ENCODE peak calls at places on chromosomes 3 and 15, in four cellular contexts. C, S, L and B are unnamed samples.

GRCh38 chr15:98794211-98794610 is 145.9 kb downstream of the IGF1R start:
- DNase-seq in C (no peak), S (no peak), L (no peak), B (no peak)

GRCh38 chr15:77504310-77504709 is 83.6 kb downstream of the HMG20A start:
- DNase-seq in C (peak), S (no peak), L (peak), B (no peak)

GRCh38 chr15:98071786-98072185 is 111.3 kb downstream of the ARRDC4 start:
- DNase-seq in C (no peak), S (no peak), L (no peak), B (no peak)

GRCh38 chr15:26029146-26029545 is 166.0 kb upstream of the ATP10A start:
- DNase-seq in C (no peak), S (no peak), L (no peak), B (no peak)

GRCh38 chr15:85010472-85011209 is 29.0 kb downstream of the PDE8A start:
- DNase-seq in C (no peak), S (peak), L (no peak), B (no peak)

GRCh38 chr15:101322016-101322695 is 27.1 kb upstream of the SNRPA1 start:
- DNase-seq in C (no peak), S (no peak), L (no peak), B (no peak)

GRCh38 chr15:66931768-66932633 is 133.4 kb upstream of the SMAD3 start:
- DNase-seq in C (peak), S (no peak), L (no peak), B (peak)

GRCh38 chr3:69161587-69162196 is 39.3 kb upstream of the LMOD3 start:
- DNase-seq in C (no peak), S (peak), L (no peak), B (no peak)

GRCh38 chr15:25862469-25863066 is 559 bp downstream of the ATP10A start:
- DNase-seq in C (peak), S (no peak), L (no peak), B (no peak)

GRCh38 chr15:76337047-76337738 is 620 bp downstream of the ISL2 start:
- DNase-seq in C (no peak), S (peak), L (no peak), B (no peak)
- TF ChIP-seq POLR2A in C (no peak), S (no peak), L (no peak), B (no peak)

GRCh38 chr15:61119556-61119955 is 109.5 kb downstream of the RORA start:
- DNase-seq in C (no peak), S (no peak), L (no peak), B (no peak)

GRCh38 chr15:61115679-61116078 is 113.4 kb downstream of the RORA start:
- DNase-seq in C (no peak), S (no peak), L (no peak), B (no peak)

GRCh38 chr15:61115241-61115640 is 113.9 kb downstream of the RORA start:
- DNase-seq in C (no peak), S (no peak), L (no peak), B (no peak)

GRCh38 chr15:61116830-61117229 is 112.3 kb downstream of the RORA start:
- DNase-seq in C (no peak), S (no peak), L (no peak), B (no peak)

GRCh38 chr15:61118885-61119284 is 110.2 kb downstream of the RORA start:
- DNase-seq in C (no peak), S (peak), L (no peak), B (no peak)
- TF ChIP-seq CTCF in C (no peak), S (peak), L (no peak), B (no peak)

GRCh38 chr3:153161714-153162512 is at the start of gene RAP2B:
- DNase-seq in C (peak), S (peak), L (peak), B (peak)
- TF ChIP-seq POLR2A in C (peak), S (peak), L (peak), B (peak)

GRCh38 chr3:153331676-153332075 is 169.7 kb downstream of the RAP2B start:
- DNase-seq in C (no peak), S (no peak), L (no peak), B (no peak)
- TF ChIP-seq CTCF in C (no peak), S (no peak), L (no peak), B (no peak)

GRCh38 chr3:128548426-128549282 is 55.7 kb upstream of the GATA2 start:
- DNase-seq in C (peak), S (no peak), L (no peak), B (peak)
- TF ChIP-seq POLR2A in C (no peak), S (no peak), L (no peak), B (no peak)

GRCh38 chr3:71423151-71423906 is 160.2 kb downstream of the FOXP1 start:
- DNase-seq in C (no peak), S (no peak), L (no peak), B (peak)
- TF ChIP-seq CTCF in C (no peak), S (no peak), L (no peak), B (peak)

GRCh38 chr15:81962438-81962837 is 83.4 kb downstream of the MEX3B start:
- DNase-seq in C (no peak), S (no peak), L (no peak), B (no peak)
- TF ChIP-seq POLR2A in C (no peak), S (no peak), L (no peak), B (no peak)